ENCODE peak calls at places on chromosomes 16 and 17, in six cellular contexts. K is fibroblast of lung; Y is AG04450; F is left ventricle myocardium inferior; S is CD4-positive, alpha-beta memory T cell; M is uterus. J is an unnamed sample. For H3K27me3, the result is how much of the 10 kb centered on the place peaks cover.

GRCh38 chr17:48047741-48048320 is 328 bp upstream of the NFE2L1 start:
- DNase-seq in F (peak), K (peak), Y (peak), S (peak), M (peak), J (peak)

GRCh38 chr17:58047751-58048150 is 35.5 kb upstream of the DYNLL2 start:
- DNase-seq in S (no peak), M (no peak), F (no peak), K (no peak), Y (no peak), J (no peak)

GRCh38 chr17:33436321-33436720 is 143.2 kb upstream of the ASIC2 start:
- DNase-seq in M (no peak), S (no peak), K (peak), Y (no peak), F (no peak), J (no peak)

GRCh38 chr17:8324913-8325312 is 14.7 kb upstream of the ODF4 start:
- DNase-seq in K (no peak), Y (no peak), M (no peak), S (no peak), F (no peak), J (no peak)

GRCh38 chr17:77036841-77037381 is 103.9 kb upstream of the SEC14L1 start:
- DNase-seq in F (peak), M (no peak), S (no peak), Y (no peak), K (no peak), J (no peak)

GRCh38 chr17:78527345-78527744 is 49.9 kb downstream of the DNAH17 start:
- DNase-seq in M (no peak), K (no peak), F (no peak), Y (no peak), S (no peak), J (no peak)

GRCh38 chr17:16439303-16439791 is 24.0 kb downstream of the TRPV2 start:
- DNase-seq in K (no peak), Y (no peak), M (no peak), F (no peak), S (peak), J (no peak)

GRCh38 chr17:57406981-57407286 is 150.6 kb downstream of the MSI2 start:
- DNase-seq in M (no peak), K (no peak), Y (no peak), S (no peak), F (no peak), J (no peak)

GRCh38 chr17:77054926-77055325 is 85.8 kb upstream of the SEC14L1 start:
- DNase-seq in M (no peak), K (no peak), S (no peak), Y (no peak), F (no peak), J (no peak)

GRCh38 chr16:73107371-73107770 is 59.4 kb upstream of the ZFHX3 start:
- DNase-seq in F (no peak), Y (no peak), S (no peak), M (no peak), K (no peak), J (no peak)

GRCh38 chr17:16936536-16937310 is 35.2 kb downstream of the TNFRSF13B start:
- DNase-seq in M (no peak), K (no peak), Y (no peak), S (no peak), F (peak), J (no peak)

GRCh38 chr17:74649909-74650308 is 26.4 kb upstream of the CD300E start:
- DNase-seq in K (no peak), F (no peak), S (no peak), M (no peak), Y (no peak), J (no peak)

GRCh38 chr17:41655611-41656111 is 31.3 kb upstream of the KRT17 start:
- DNase-seq in K (no peak), Y (no peak), M (no peak), F (no peak), S (no peak), J (no peak)

GRCh38 chr16:15404792-15405191 is 9.2 kb downstream of the MPV17L start:
- DNase-seq in M (peak), F (no peak), Y (no peak), K (no peak), S (no peak), J (no peak)

GRCh38 chr17:79988163-79988971 is 47.3 kb downstream of the TBC1D16 start:
- DNase-seq in K (peak), F (no peak), M (peak), S (no peak), Y (peak), J (no peak)

GRCh38 chr16:31874354-31875111 is 926 bp downstream of the ZNF267 start:
- DNase-seq in F (no peak), M (no peak), S (peak), K (peak), Y (no peak), J (peak)

GRCh38 chr17:38919316-38920078 is 5.9 kb upstream of the LASP1NB start:
- DNase-seq in K (no peak), Y (no peak), F (no peak), S (no peak), M (no peak), J (no peak)

GRCh38 chr17:67673006-67673405 is 44.7 kb upstream of the NOL11 start:
- DNase-seq in Y (no peak), S (no peak), K (no peak), F (no peak), M (no peak), J (no peak)

GRCh38 chr16:85460252-85460982 is 152.7 kb upstream of the GSE1 start:
- DNase-seq in F (no peak), Y (no peak), K (peak), S (no peak), M (no peak), J (no peak)

GRCh38 chr17:28549274-28550132 is 2.9 kb downstream of the UNC119 start:
- DNase-seq in S (peak), K (no peak), F (no peak), Y (no peak), M (no peak), J (peak)

GRCh38 chr17:491086-492014 is 138.7 kb upstream of the RPH3AL start:
- DNase-seq in M (peak), F (peak), Y (peak), K (peak), S (peak), J (no peak)

GRCh38 chr16:13081825-13082224 is 180.4 kb downstream of the SHISA9 start:
- DNase-seq in S (no peak), K (no peak), F (no peak), M (no peak), Y (no peak), J (no peak)

GRCh38 chr17:45042346-45043120 is 8.9 kb downstream of the DCAKD start:
- DNase-seq in F (no peak), Y (no peak), K (no peak), S (no peak), M (no peak), J (no peak)

GRCh38 chr16:56737539-56737938 is 7.6 kb downstream of the NUP93 start:
- DNase-seq in Y (no peak), M (no peak), K (no peak), S (no peak), F (no peak), J (no peak)

GRCh38 chr17:57111386-57111785 is 26.3 kb downstream of the AKAP1 start:
- DNase-seq in F (no peak), Y (no peak), K (no peak), M (no peak), S (no peak), J (no peak)

GRCh38 chr17:1232331-1232730 is 37.9 kb upstream of the BHLHA9 start:
- DNase-seq in F (no peak), M (no peak), Y (no peak), S (no peak), K (no peak), J (no peak)

GRCh38 chr17:57939797-57940196 is 15.4 kb downstream of the CUEDC1 start:
- DNase-seq in S (no peak), Y (no peak), F (peak), M (no peak), K (no peak), J (no peak)

GRCh38 chr16:47920709-47921108 is 235.1 kb downstream of the ABCC12 start:
- DNase-seq in S (no peak), F (no peak), Y (no peak), K (no peak), M (no peak), J (no peak)

GRCh38 chr16:84184775-84185174 is 2.1 kb downstream of the TAF1C start:
- DNase-seq in M (peak), K (no peak), Y (no peak), S (no peak), F (peak), J (no peak)

GRCh38 chr16:83138512-83138911 is 511.7 kb downstream of the CDH13 start:
- DNase-seq in K (no peak), Y (no peak), M (no peak), S (no peak), F (no peak), J (no peak)

GRCh38 chr16:86383488-86384262 is 126.7 kb upstream of the FOXF1 start:
- DNase-seq in F (no peak), K (peak), Y (peak), S (no peak), M (peak), J (no peak)

GRCh38 chr17:8532021-8532420 is 96.3 kb downstream of the NDEL1 start:
- DNase-seq in S (no peak), Y (no peak), F (no peak), K (no peak), M (no peak), J (no peak)

GRCh38 chr16:15672514-15673167 is 22.6 kb downstream of the NDE1 start:
- DNase-seq in S (peak), F (peak), Y (peak), K (peak), M (peak), J (peak)

GRCh38 chr17:4004517-4005295 is 40.5 kb upstream of the ATP2A3 start:
- DNase-seq in M (no peak), Y (no peak), S (peak), F (peak), K (peak), J (peak)

GRCh38 chr16:78105517-78105916 is 6.1 kb downstream of the WWOX start:
- DNase-seq in K (no peak), F (no peak), Y (no peak), M (no peak), S (no peak), J (no peak)

GRCh38 chr17:42517516-42517915 is 18.5 kb upstream of the NAGLU start:
- DNase-seq in Y (peak), M (peak), S (peak), K (peak), F (peak), J (peak)

GRCh38 chr16:27762441-27762840 is 212.5 kb downstream of the KATNIP start:
- DNase-seq in M (no peak), Y (no peak), K (no peak), S (no peak), F (no peak), J (no peak)

GRCh38 chr16:78310990-78311561 is 211.6 kb downstream of the WWOX start:
- DNase-seq in M (no peak), F (no peak), S (no peak), K (no peak), Y (no peak), J (peak)

GRCh38 chr16:69680358-69680757 is 46.0 kb downstream of the NQO1 start:
- DNase-seq in F (no peak), S (no peak), K (no peak), M (no peak), Y (no peak), J (no peak)

GRCh38 chr17:38601539-38602351 is 4.0 kb downstream of the SRCIN1 start:
- DNase-seq in S (no peak), F (no peak), M (no peak), Y (no peak), K (no peak), J (no peak)

GRCh38 chr16:2686912-2687507 is 4.7 kb downstream of the KCTD5 start:
- DNase-seq in K (no peak), F (no peak), M (no peak), S (no peak), Y (no peak), J (no peak)
- H3K4me3 ChIP-seq in K (no peak), F (no peak), M (no peak), S (no peak), Y (no peak), J (no peak)

DNA sequence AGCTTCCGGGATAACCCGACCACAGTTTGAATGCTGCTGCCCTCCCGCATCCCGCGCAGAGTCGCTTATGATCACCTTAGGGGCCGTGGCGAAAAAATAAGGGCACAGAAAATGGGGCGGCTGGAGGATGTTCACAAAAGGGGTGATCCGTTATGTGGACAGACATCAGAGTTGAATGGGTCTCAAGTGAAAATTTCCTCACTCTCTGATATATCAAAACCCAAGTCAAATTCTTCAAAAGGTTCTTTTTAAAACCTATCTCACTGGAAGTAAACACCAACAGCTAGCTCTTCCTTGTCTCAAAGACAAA is 400 bp upstream of the CEP112 start:
- DNase-seq in K (peak), S (no peak), M (no peak), Y (no peak), F (no peak), J (no peak)
- H3K27ac ChIP-seq in K (peak), S (peak), M (peak), Y (peak), F (peak), J (peak)

GRCh38 chr16:52237823-52238222 is 309.1 kb downstream of the TOX3 start:
- DNase-seq in F (no peak), S (no peak), Y (no peak), M (no peak), K (no peak), J (no peak)
- H3K27me3 ChIP-seq in F (under half), S (under half), Y (under half), M (under half), K (under half), J (under half)

GRCh38 chr17:7192271-7192937 is 13.2 kb upstream of the ASGR1 start:
- DNase-seq in K (no peak), S (no peak), F (no peak), M (no peak), Y (no peak), J (no peak)

GRCh38 chr17:7191571-7192270 is 12.6 kb upstream of the ASGR1 start:
- DNase-seq in K (no peak), S (no peak), F (no peak), M (peak), Y (no peak), J (no peak)

GRCh38 chr17:7186241-7186640 is 7.1 kb upstream of the ASGR1 start:
- DNase-seq in F (no peak), S (no peak), K (no peak), M (no peak), Y (no peak), J (peak)

GRCh38 chr17:7190276-7190917 is 11.2 kb upstream of the ASGR1 start:
- DNase-seq in S (no peak), M (peak), F (no peak), Y (no peak), K (no peak), J (no peak)

DNA sequence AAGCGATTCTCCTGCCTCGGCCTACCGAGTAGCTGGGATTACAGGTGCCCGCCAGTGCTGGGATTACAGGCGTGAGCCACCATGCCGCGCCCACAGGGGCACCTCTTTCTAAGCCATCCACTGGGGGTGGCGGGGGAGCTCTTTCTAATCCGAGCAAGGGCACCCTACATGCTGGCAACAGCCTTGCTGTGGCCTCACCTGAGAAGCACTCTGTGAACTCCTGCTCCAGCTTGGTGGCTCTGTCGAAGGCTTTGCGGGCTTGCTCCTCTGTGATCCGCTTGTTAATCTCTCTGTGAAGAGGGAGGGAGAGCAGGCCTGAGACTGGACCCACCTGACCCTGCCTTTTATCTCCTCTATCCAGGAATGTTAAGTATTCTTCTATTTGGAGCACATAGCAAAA is 11.9 kb upstream of the ASGR1 start:
- DNase-seq in S (no peak), M (no peak), Y (no peak), K (no peak), F (no peak), J (no peak)
- H3K4me3 ChIP-seq in S (no peak), M (no peak), Y (no peak), K (no peak), F (no peak), J (no peak)

J was measured in CD4-positive, CD25-positive, alpha-beta regulatory T cell.